ENCODE peak calls at places on chromosomes 12 and 14, in seven cellular contexts. O, P, D, B, L, H and E are unnamed samples.

GRCh38 chr14:88023658-88024187 is 18.8 kb downstream of the GPR65 start:
- DNase-seq in O (no peak), P (no peak), D (no peak), B (no peak), L (no peak), H (no peak), E (peak; percentile 5)

GRCh38 chr12:1536817-1537216 is 57.6 kb downstream of the FBXL14 start:
- DNase-seq in O (no peak), P (no peak), D (no peak), B (no peak), L (no peak), H (no peak), E (no peak)

GRCh38 chr12:104750061-104750460 is 208.0 kb downstream of the SLC41A2 start:
- DNase-seq in O (peak; percentile 13), P (no peak), D (no peak), B (peak; percentile 27), L (peak; percentile 38), H (no peak), E (peak; percentile 63)

GRCh38 chr12:6821674-6822433 is at the start of gene GPR162:
- DNase-seq in O (peak; percentile 48), P (no peak), D (peak; percentile 57), B (no peak), L (peak; percentile 74), H (peak; percentile 35), E (no peak)

GRCh38 chr14:70642313-70643235 is 858 bp downstream of the TTC9 start:
- DNase-seq in O (no peak), P (no peak), D (no peak), B (no peak), L (peak; percentile 20), H (no peak), E (peak; percentile 73)

GRCh38 chr12:106415134-106415533 is 57.6 kb downstream of the POLR3B start:
- DNase-seq in O (peak; percentile 39), P (peak; percentile 59), D (no peak), B (peak; percentile 7), L (peak; percentile 82), H (no peak), E (no peak)

GRCh38 chr12:24561882-24562760 is 386.8 kb downstream of the BCAT1 start:
- DNase-seq in O (peak; percentile 51), P (peak; percentile 12), D (peak; percentile 69), B (no peak), L (peak; percentile 56), H (peak; percentile 17), E (peak; percentile 38)

GRCh38 chr12:55885113-55885512 is 42.4 kb upstream of the MMP19 start:
- DNase-seq in O (no peak), P (no peak), D (no peak), B (no peak), L (no peak), H (no peak), E (no peak)

GRCh38 chr12:32561931-32562341 is 117.2 kb upstream of the DNM1L start:
- DNase-seq in O (no peak), P (no peak), D (no peak), B (peak; percentile 68), L (peak; percentile 75), H (no peak), E (no peak)

GRCh38 chr12:42612258-42612608 is 22.7 kb upstream of the PRICKLE1 start:
- DNase-seq in O (peak; percentile 67), P (no peak), D (no peak), B (no peak), L (peak; percentile 58), H (no peak), E (no peak)

GRCh38 chr14:93044601-93045000 is 71.1 kb downstream of the ITPK1 start:
- DNase-seq in O (no peak), P (no peak), D (no peak), B (no peak), L (no peak), H (no peak), E (peak; percentile 28)

GRCh38 chr12:51923506-51924365 is 16.4 kb downstream of the ACVRL1 start:
- DNase-seq in O (peak; percentile 33), P (no peak), D (peak; percentile 72), B (no peak), L (peak; percentile 78), H (peak; percentile 49), E (peak; percentile 34)

GRCh38 chr14:94773017-94773681 is 3.2 kb upstream of the GSC start:
- DNase-seq in O (no peak), P (no peak), D (no peak), B (no peak), L (no peak), H (no peak), E (no peak)

GRCh38 chr14:94771906-94772468 is 2.1 kb upstream of the GSC start:
- DNase-seq in O (no peak), P (no peak), D (no peak), B (no peak), L (no peak), H (no peak), E (no peak)

GRCh38 chr14:94775875-94776217 is 5.9 kb upstream of the GSC start:
- DNase-seq in O (no peak), P (no peak), D (no peak), B (no peak), L (no peak), H (no peak), E (no peak)

GRCh38 chr14:94773682-94774211 is 3.8 kb upstream of the GSC start:
- DNase-seq in O (no peak), P (no peak), D (no peak), B (no peak), L (no peak), H (no peak), E (no peak)

GRCh38 chr14:94775082-94775874 is 5.4 kb upstream of the GSC start:
- DNase-seq in O (no peak), P (no peak), D (no peak), B (no peak), L (no peak), H (no peak), E (no peak)
- H3K4me3 ChIP-seq in O (no peak overlapping the region), P (no peak overlapping the region), D (no peak overlapping the region), B (no peak overlapping the region), L (no peak overlapping the region), H (no peak overlapping the region), E (no peak overlapping the region)

DNA sequence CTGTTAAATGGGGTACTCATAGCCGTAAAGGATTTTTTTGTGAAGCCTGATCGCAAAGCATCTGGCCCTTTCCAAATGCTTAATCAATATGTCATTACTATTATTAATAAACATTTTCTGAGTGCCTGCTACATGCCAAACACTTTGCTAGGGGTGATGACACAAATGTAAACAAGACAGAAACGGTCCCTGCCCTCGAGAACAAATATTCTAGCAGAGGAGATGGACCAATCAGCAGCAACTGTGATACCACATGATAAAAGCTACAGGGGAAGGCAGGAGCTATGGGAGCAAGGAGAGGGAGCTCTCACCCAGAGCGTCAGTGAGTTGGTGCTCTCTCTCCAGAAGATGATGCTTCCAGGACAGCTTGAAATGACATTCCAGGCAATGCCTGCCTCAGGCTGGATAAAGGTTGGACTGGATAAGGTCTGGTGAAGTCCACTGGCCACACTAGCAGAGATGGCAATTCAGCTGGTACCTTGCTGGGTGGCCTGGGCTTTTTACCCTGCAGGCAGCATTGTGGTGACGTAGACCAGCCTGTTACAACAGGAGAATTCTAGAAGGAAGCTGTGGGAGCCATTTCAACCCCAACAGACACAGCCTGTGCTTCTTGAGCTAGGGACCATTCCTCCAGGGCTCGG is 41.1 kb downstream of the ERH start:
- DNase-seq in O (no peak), P (no peak), D (no peak), B (no peak), L (no peak), H (no peak), E (no peak)
- TF ChIP-seq CTCF in O (no peak), P (no peak), D (no peak), B (no peak), L (no peak), H (no peak), E (no peak)

DNA sequence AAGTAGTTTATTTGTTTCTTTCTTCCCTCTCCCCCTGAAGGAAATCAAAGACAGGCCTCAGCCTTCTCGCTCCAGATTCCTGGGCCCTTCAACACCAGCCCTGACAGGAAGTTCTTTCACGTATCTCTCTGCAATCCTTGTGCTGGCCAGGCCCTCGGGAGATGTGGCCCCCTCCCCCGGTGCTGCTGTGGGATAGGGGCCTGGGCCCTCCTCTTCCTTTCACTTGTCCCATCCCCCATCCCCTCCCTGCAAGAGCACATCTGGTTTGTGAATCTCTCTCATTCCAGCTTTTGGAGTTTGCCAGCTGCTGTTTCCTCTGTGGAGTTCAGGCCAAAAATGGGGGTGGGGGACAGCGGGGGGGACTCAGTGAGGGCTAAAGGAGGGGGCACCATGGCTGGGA is 7.2 kb downstream of the LRP1 start:
- DNase-seq in O (peak; percentile 90), P (no peak), D (peak; percentile 67), B (peak; percentile 75), L (peak; percentile 87), H (no peak), E (no peak)
- H3K4me3 ChIP-seq in O (peak overlapping the region; percentile 59), P (no peak overlapping the region), D (peak overlapping the region; percentile 29), B (peak overlapping the region; percentile 34), L (peak overlapping the region; percentile 48), H (no peak overlapping the region), E (no peak overlapping the region)

DNA sequence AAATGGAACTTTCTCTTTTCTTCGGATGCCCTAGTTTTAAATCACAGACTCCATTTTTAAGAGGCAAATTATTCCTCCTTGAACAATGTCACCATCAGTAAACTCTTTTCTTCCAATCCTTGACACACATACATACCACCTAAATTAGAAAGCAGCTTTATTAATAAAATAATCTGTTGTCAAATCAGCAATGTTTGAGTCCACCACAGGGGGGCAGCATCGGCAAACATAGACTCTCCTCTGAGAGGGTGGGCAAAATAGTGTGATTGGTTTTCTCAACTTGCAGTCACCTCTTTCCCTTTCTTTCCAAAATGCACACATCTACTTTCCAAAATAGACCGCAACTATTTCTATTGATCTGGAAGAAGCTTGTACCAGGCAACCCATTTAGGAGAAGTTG is 438.4 kb upstream of the OR4E1 start:
- DNase-seq in O (no peak), P (no peak), D (no peak), B (no peak), L (no peak), H (no peak), E (peak; percentile 29)
- TF ChIP-seq CTCF in O (peak; percentile 34), P (peak; percentile 86), D (no peak), B (peak; percentile 51), L (peak; percentile 18), H (peak; percentile 32), E (peak; percentile 58)

GRCh38 chr12:47356129-47356622 is 276.4 kb upstream of the AMIGO2 start:
- DNase-seq in O (peak; percentile 45), P (no peak), D (no peak), B (no peak), L (no peak), H (no peak), E (peak; percentile 61)
- H3K4me3 ChIP-seq in O (no peak overlapping the region), P (no peak overlapping the region), D (no peak overlapping the region), B (no peak overlapping the region), L (no peak overlapping the region), H (no peak overlapping the region), E (no peak overlapping the region)